ENCODE peak calls at places on chromosomes 4 and X, in eight cellular contexts. E is colonic mucosa, R is OCI-LY7, V is PC-9, T is neural progenitor cell, C is esophagus squamous epithelium, K is A549, U is tibial artery. Q is an unnamed sample.

GRCh38 chr4:77699731-77700210 is 94.2 kb downstream of the CXCL13 start:
- DNase-seq in E (no peak), R (peak; percentile 9), V (no peak), T (peak; percentile 70), C (no peak), K (peak; percentile 47), U (no peak), Q (peak; percentile 90)

GRCh38 chr4:86848732-86849617 is at the start of gene SLC10A6:
- DNase-seq in E (no peak), R (no peak), V (no peak), T (no peak), C (no peak), K (no peak), U (no peak), Q (no peak)

GRCh38 chr4:17030543-17030942 is 132.1 kb upstream of the LDB2 start:
- DNase-seq in E (no peak), R (no peak), V (no peak), T (no peak), C (no peak), K (peak; percentile 25), U (no peak), Q (peak; percentile 97)

GRCh38 chr4:112302320-112303274 is 5.4 kb downstream of the ALPK1 start:
- DNase-seq in E (no peak), R (no peak), V (no peak), T (no peak), C (no peak), K (no peak), U (no peak), Q (no peak)

GRCh38 chrX:108177321-108177990 is 85.9 kb downstream of the ATG4A start:
- DNase-seq in E (no peak), R (no peak), V (no peak), T (peak; percentile 88), C (no peak), K (no peak), U (no peak), Q (peak; percentile 21)

GRCh38 chr4:98232202-98232601 is 29.0 kb upstream of the RAP1GDS1 start:
- DNase-seq in E (no peak), R (peak; percentile 3), V (no peak), T (no peak), C (no peak), K (peak; percentile 9), U (no peak), Q (no peak)

GRCh38 chrX:40102393-40103381 is 4.9 kb upstream of the BCOR start:
- DNase-seq in E (no peak), R (no peak), V (no peak), T (peak; percentile 65), C (no peak), K (no peak), U (no peak), Q (no peak)

GRCh38 chrX:103586314-103586646 is 965 bp downstream of the TCEAL4 start:
- DNase-seq in E (peak; percentile 23), R (no peak), V (no peak), T (no peak), C (no peak), K (no peak), U (no peak), Q (no peak)

GRCh38 chrX:39772057-39772832 is 325.5 kb downstream of the BCOR start:
- DNase-seq in E (no peak), R (no peak), V (no peak), T (no peak), C (no peak), K (no peak), U (no peak), Q (peak; percentile 63)

GRCh38 chrX:40109288-40110008 is 11.7 kb upstream of the BCOR start:
- DNase-seq in E (peak; percentile 68), R (peak; percentile 57), V (no peak), T (peak; percentile 73), C (no peak), K (peak; percentile 80), U (no peak), Q (no peak)

GRCh38 chr4:40575846-40576245 is 53.8 kb downstream of the RBM47 start:
- DNase-seq in E (no peak), R (no peak), V (peak; percentile 35), T (no peak), C (no peak), K (no peak), U (no peak), Q (no peak)

GRCh38 chrX:121093011-121093410 is 45.6 kb downstream of the GLUD2 start:
- DNase-seq in E (no peak), R (no peak), V (no peak), T (no peak), C (no peak), K (no peak), U (no peak), Q (no peak)

GRCh38 chr4:173119818-173120217 is 48.8 kb upstream of the GALNT7 start:
- DNase-seq in E (no peak), R (no peak), V (no peak), T (no peak), C (no peak), K (peak; percentile 4), U (no peak), Q (peak; percentile 42)

GRCh38 chr4:125244848-125245450 is 69.8 kb upstream of the FAT4 start:
- DNase-seq in E (no peak), R (no peak), V (no peak), T (no peak), C (no peak), K (no peak), U (no peak), Q (no peak)

GRCh38 chrX:35339796-35340195 is 397.2 kb downstream of the FAM47B start:
- DNase-seq in E (no peak), R (no peak), V (no peak), T (no peak), C (no peak), K (peak; percentile 1), U (no peak), Q (no peak)

GRCh38 chr4:137677851-137678250 is 145.6 kb upstream of the PCDH18 start:
- DNase-seq in E (no peak), R (no peak), V (no peak), T (no peak), C (no peak), K (no peak), U (no peak), Q (peak; percentile 75)

GRCh38 chrX:15376956-15377355 is 7.3 kb downstream of the VEGFD start:
- DNase-seq in E (no peak), R (no peak), V (no peak), T (no peak), C (no peak), K (no peak), U (no peak), Q (no peak)

GRCh38 chr4:145061325-145061920 is 36.6 kb downstream of the ANAPC10 start:
- DNase-seq in E (no peak), R (peak; percentile 60), V (no peak), T (peak; percentile 24), C (no peak), K (peak; percentile 57), U (no peak), Q (peak; percentile 24)

GRCh38 chrX:31884535-31884934 is 812.7 kb upstream of the FTHL17 start:
- DNase-seq in E (no peak), R (no peak), V (no peak), T (no peak), C (no peak), K (no peak), U (no peak), Q (no peak)

GRCh38 chr4:124202106-124202505 is 510.4 kb downstream of the ANKRD50 start:
- DNase-seq in E (no peak), R (no peak), V (no peak), T (no peak), C (no peak), K (no peak), U (peak; percentile 62), Q (no peak)

GRCh38 chr4:130127297-130127696 is 1031.3 kb downstream of the C4orf33 start:
- DNase-seq in E (no peak), R (no peak), V (no peak), T (no peak), C (no peak), K (no peak), U (no peak), Q (no peak)

GRCh38 chrX:149825424-149825823 is 43.7 kb downstream of the MAGEA9 start:
- DNase-seq in E (no peak), R (peak; percentile 21), V (peak; percentile 5), T (peak; percentile 43), C (no peak), K (peak; percentile 21), U (no peak), Q (no peak)
- TF ChIP-seq CTCF in E (no peak), R (peak; percentile 67), V (peak; percentile 66), T (peak; percentile 49), C (no peak), K (peak; percentile 15), U (no peak), Q (no peak)

GRCh38 chr4:74772783-74773182 is 21.5 kb downstream of the BTC start:
- DNase-seq in E (no peak), R (no peak), V (no peak), T (peak; percentile 33), C (no peak), K (no peak), U (no peak), Q (no peak)

GRCh38 chr4:74772106-74772505 is 22.2 kb downstream of the BTC start:
- DNase-seq in E (no peak), R (no peak), V (no peak), T (no peak), C (no peak), K (no peak), U (no peak), Q (no peak)

DNA sequence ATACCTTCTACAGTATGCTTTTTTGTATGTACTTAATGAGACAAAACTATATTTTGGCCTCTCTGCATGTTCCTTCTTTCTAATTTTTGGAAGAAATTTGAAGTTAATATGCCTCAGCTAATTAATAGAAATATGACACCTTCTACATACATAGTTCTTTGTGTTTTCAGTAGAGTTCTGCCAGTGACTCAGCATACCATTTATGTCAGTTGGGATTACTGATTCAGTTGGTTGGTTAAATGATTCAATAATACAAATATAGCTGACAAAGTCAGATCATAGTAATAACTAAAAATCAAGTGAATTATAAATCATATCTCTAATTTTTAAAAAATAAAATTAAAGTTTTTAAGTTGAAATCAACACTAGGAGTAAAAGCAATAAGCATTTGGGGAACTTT is 16.8 kb downstream of the BTC start:
- DNase-seq in E (no peak), R (no peak), V (no peak), T (no peak), C (no peak), K (no peak), U (no peak), Q (no peak)
- H3K27ac ChIP-seq in E (no peak overlapping the region), R (no peak overlapping the region), V (no peak overlapping the region), T (no peak overlapping the region), C (no peak overlapping the region), K (no peak overlapping the region), U (no peak overlapping the region), Q (no peak overlapping the region)

DNA sequence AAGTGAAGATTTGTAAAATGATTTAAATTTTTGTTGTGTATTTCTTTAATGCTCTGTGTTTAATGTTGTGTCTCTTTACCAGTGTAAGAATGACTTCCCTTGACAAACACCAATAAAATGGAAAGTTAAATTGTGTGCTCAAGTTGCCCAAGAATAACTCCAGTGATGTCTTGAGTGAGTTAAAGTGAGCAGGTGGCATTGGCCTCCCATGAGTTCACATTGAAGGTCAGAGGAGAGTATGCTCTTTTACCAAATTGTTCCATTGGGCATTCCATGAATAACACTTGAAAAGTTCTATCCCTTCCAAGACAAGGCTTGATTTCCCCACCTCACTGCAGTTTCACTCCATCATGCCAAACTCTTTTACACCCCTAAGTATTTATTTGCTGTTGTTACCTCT is 4.5 kb downstream of the ANXA5 start:
- DNase-seq in E (no peak), R (no peak), V (no peak), T (no peak), C (no peak), K (no peak), U (no peak), Q (no peak)
- H3K4me3 ChIP-seq in E (no peak overlapping the region), R (no peak overlapping the region), V (peak overlapping the region; percentile 10), T (no peak overlapping the region), C (no peak overlapping the region), K (no peak overlapping the region), U (no peak overlapping the region), Q (peak overlapping the region; percentile 18)

GRCh38 chr4:84028340-84028739 is 470.8 kb downstream of the NKX6-1 start:
- DNase-seq in E (no peak), R (no peak), V (no peak), T (no peak), C (no peak), K (peak; percentile 17), U (no peak), Q (no peak)
- TF ChIP-seq CTCF in E (no peak), R (no peak), V (no peak), T (no peak), C (no peak), K (no peak), U (no peak), Q (no peak)

Q was measured in astrocyte.